ENCODE peak calls at places on chromosomes 3 and 15, in six cellular contexts. C is transverse colon, Z is upper lobe of left lung, P is K562, A is mammary epithelial cell, H is IMR-90. G is an unnamed sample. For H3K4me1 and H3K27me3, the result is how much of the 10 kb centered on the place peaks cover.

GRCh38 chr3:791442-791841 is 301.4 kb upstream of the CNTN6 start:
- DNase-seq in C (no peak), Z (no peak), P (no peak), A (no peak), H (no peak), G (no peak)

GRCh38 chr3:184388936-184389230 is 9.0 kb downstream of the CHRD start:
- DNase-seq in C (no peak), Z (no peak), P (no peak), A (no peak), H (no peak), G (no peak)

GRCh38 chr15:74995779-74996765 is 709 bp downstream of the SCAMP5 start:
- DNase-seq in C (peak), Z (no peak), P (no peak), A (no peak), H (no peak), G (peak)

GRCh38 chr3:114112696-114113095 is 56.2 kb downstream of the QTRT2 start:
- DNase-seq in C (no peak), Z (no peak), P (no peak), A (no peak), H (no peak), G (no peak)

GRCh38 chr3:14228611-14229470 is 50.2 kb downstream of the LSM3 start:
- DNase-seq in C (no peak), Z (peak), P (no peak), A (no peak), H (no peak), G (no peak)

GRCh38 chr3:18062289-18063025 is 320.0 kb upstream of the TBC1D5 start:
- DNase-seq in C (no peak), Z (no peak), P (no peak), A (peak), H (peak), G (no peak)

GRCh38 chr3:149717391-149718056 is 34.8 kb downstream of the COMMD2 start:
- DNase-seq in C (peak), Z (peak), P (peak), A (peak), H (peak), G (no peak)

GRCh38 chr15:72859023-72859756 is 75.6 kb upstream of the ADPGK start:
- DNase-seq in C (peak), Z (no peak), P (no peak), A (no peak), H (no peak), G (no peak)

GRCh38 chr3:136547293-136547692 is 204.9 kb downstream of the STAG1 start:
- DNase-seq in C (no peak), Z (no peak), P (no peak), A (no peak), H (peak), G (no peak)

GRCh38 chr3:136543385-136543784 is 208.8 kb downstream of the STAG1 start:
- DNase-seq in C (no peak), Z (no peak), P (no peak), A (peak), H (peak), G (no peak)

GRCh38 chr3:136546718-136547117 is 205.5 kb downstream of the STAG1 start:
- DNase-seq in C (no peak), Z (no peak), P (peak), A (no peak), H (peak), G (no peak)

GRCh38 chr3:136545664-136546266 is 206.4 kb downstream of the STAG1 start:
- DNase-seq in C (no peak), Z (no peak), P (no peak), A (no peak), H (peak), G (no peak)

DNA sequence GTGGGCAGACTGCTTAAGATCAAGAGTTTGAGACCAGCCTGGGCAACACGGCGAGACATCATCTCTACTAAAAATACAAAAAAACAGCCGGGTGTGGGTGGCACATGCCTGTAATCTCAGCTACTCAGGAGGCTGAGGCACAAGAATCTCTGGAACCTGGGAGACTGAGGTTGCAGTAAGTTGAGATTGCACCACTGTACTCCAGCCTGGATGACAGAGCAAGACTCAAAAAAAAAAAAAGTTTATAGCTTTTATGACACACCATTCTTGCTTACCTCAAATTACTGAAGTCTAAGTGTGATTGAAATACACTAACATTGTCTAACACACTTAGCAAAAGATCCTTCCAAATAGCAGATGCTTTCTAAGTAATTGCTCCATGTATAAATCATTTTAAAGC is 207.6 kb downstream of the STAG1 start:
- DNase-seq in C (no peak), Z (no peak), P (no peak), A (peak), H (peak), G (no peak)
- H3K4me1 ChIP-seq in C (under half), Z (under half), P (under half), A (under half), H (under half), G (under half)

DNA sequence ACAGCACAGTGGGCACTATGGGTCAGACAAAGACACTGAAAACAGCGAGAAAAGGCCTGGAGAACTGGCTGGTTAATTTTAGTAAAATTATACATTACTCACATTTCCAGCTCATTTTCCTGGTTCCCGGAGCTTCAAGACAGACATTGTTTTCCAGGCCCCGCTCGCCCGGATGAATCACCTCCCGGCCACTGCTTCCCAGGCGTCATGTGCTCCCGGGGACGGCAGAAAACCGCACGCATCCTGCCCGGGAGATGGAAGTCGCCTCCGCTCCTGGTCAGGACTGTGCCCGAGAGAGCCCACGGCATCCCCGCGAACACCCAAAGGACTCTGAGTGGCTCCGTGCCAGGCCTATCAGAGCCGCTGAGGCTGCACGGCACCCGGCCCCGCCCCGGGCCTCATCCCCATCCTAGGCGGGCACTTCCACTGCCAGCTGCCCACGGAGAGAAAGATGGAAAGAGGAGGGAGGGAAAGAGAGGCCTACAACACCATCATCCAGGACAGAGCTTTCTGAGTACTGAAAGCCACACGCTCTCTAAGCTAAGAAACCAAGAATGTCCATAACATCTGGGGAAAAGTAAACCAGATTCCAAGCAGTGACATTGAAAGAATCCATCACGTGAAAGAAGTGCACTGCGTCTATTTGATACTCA is 75.1 kb downstream of the VGLL4 start:
- DNase-seq in C (peak), Z (no peak), P (no peak), A (peak), H (peak), G (peak)
- H3K4me3 ChIP-seq in C (no peak), Z (no peak), P (no peak), A (no peak), H (peak), G (no peak)

DNA sequence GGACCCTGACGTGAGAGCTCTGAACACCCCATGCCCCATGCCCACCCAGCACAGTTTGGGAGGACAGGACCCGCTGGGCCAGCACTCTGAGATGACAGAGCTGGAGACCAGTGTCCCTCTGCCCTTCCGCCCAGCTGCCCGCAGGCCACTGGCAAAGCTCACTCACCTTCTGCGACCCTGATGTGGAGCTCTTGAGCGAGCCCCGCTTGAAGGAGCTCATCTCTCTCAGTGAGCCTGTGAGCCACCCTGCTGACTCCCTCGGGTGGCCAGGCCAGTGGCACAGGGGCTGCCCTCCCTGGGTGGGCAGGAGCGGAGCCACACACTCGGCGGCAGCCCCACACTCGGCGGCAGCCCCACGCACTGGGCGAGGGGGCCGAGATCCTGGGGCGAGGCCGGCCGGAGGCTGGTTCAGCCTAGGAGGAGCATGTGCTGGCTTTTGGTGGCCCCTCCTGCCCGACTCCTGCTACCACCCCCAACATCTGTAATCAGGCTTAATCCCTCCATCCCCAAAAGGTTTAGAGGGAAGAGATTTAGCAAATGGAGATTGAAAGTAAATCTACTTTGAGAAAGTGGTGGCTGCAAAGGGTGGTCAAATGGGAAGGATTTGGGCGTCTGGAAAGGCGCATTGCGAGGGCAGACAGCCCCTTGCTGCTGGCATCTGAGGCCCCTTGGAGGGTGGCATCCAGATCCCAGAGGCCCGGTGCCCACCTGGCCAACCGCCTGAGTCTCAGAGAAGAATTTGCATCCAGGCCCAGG is 59.4 kb upstream of the TRPM1 start:
- DNase-seq in C (no peak), Z (no peak), P (no peak), A (no peak), H (no peak), G (no peak)
- H3K27me3 ChIP-seq in C (under half), Z (under half), P (under half), A (under half), H (under half), G (under half)

DNA sequence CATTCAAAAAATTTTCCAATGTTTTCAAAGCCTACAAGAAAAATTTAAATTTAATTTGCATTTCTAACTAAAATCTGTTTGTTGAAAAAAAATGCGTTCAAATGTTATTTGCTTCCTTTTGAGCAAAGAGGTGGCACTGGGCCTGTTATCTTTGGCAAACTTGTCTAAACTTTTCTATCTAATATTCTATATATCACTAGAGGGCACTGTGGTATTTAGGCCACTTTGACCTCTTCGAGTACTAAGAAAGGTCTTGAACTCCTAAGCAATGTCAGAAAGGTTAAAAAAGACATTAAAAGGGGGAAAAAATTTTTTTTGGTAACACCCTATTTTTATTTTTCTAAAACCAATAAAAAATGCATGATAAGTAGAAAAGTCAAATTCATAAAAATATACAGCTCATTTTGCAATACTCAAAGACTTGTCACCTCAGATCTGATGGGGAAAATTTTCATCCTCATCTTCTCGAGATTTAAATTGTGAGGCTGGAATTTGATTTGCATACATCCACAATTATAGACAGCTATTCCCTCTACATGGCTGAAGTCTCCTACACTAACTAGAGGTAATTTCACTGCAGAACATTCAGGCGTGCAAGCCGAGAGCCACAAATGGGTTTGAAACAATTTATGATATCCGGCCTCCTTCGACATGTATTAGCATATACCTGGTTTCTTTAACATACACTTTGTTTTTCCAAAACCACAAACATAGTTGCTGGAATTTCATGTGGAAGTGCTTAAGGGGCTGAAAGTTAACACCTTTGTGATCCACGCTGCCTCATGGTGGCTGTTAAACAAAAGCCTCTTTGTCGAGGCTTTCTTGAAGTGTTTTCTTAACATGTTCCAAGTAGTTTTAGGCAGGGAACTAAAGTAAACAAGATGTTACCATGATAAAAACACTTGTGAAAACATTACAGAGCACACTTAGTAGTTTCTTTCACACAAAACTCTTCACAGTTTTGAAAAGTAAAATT is 576.4 kb downstream of the FOXP1 start:
- DNase-seq in C (no peak), Z (no peak), P (peak), A (peak), H (no peak), G (no peak)
- H3K4me1 ChIP-seq in C (under half), Z (under half), P (under half), A (under half), H (under half), G (under half)

GRCh38 chr15:99123706-99124451 is 19.0 kb downstream of the SYNM start:
- DNase-seq in C (peak), Z (peak), P (no peak), A (peak), H (peak), G (peak)
- H3K4me3 ChIP-seq in C (no peak), Z (peak), P (no peak), A (peak), H (no peak), G (no peak)

GRCh38 chr15:70447511-70447910 is 315.8 kb downstream of the UACA start:
- DNase-seq in C (no peak), Z (no peak), P (no peak), A (no peak), H (no peak), G (no peak)
- H3K27me3 ChIP-seq in C (under half), Z (under half), P (under half), A (under half), H (half or more), G (under half)

DNA sequence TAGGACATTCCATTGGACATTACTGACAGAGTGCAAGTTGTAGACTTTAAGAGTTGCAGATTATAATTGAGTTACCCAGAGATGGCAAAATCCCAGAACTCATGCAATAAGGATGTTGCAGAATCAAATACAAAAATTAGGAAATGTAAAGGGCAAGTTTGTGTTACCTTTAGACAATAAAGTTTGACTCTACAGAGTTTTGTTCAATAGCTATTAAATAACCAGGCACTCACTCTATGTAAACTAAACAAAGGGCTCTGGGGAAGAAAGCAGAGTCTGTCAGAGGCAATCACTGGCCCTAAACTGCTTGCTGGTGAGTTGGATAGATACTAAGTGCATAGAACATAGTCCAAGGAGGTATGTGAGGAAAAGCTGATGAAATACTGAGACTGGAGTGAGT is 40.0 kb upstream of the PLCL2 start:
- DNase-seq in C (no peak), Z (no peak), P (no peak), A (no peak), H (no peak), G (no peak)
- H3K4me1 ChIP-seq in C (under half), Z (under half), P (under half), A (under half), H (under half), G (under half)

DNA sequence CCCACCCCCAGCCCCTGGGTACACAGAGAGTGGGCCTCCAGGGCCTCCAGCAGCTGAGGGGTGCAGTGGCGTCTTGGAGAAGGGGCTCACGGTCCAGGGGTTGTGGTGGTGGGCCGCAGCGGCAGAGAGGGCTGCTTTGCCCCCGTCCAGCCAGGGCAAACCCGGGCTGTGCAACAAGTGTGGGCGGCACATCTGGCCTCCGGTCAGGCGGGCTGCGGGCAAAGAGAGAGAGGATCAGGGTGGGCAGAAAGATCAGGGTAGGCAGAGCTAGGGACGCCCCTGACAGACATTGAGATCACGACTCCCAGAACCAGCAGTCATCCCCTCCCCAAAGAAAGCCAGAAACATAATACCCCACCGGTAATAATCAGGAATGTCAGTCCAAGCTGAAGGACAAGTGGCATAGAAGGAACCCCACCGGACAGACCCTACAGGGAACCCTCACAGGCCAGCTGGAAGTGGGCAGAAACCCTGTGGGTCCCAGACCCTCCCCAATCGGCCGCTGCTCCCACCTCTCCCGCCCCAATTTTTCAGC is 6.8 kb downstream of the GATA2 start:
- DNase-seq in C (no peak), Z (no peak), P (no peak), A (no peak), H (no peak), G (no peak)
- H3K4me3 ChIP-seq in C (no peak), Z (peak), P (peak), A (no peak), H (peak), G (peak)

G was measured in right cardiac atrium.